ENCODE peak calls at places on chromosomes 1 and 21, in eight cellular contexts. K is NCI-H1436 treated with DMSO at 0.1 percent for 48 hours; E is stimulated activated CD4-positive, alpha-beta T cell treated with anti-CD3 and anti-CD28 coated beads, Interleukin-15, amount 100 ng/mL, for 1 hour; T is Right ventricle myocardium superior; V is non-pigmented ciliary epithelial cell; I is activated T-helper 1 cell treated with anti-CD3 and anti-CD28 coated beads, Interleukin-12 subunit alpha, Interleukin-12 subunit beta, Interleukin-2, Interleukin-4 antibody, amounts not matched to agents 30 ng/mL and 10 ng/mL and 1 ng/mL, durations not matched to agents 14 hours and 24 hours and 36 hours; A is NCI-H187; N is pancreas. S is an unnamed sample.

GRCh38 chr1:202586018-202586821 is 124.0 kb downstream of the SYT2 start:
- DNase-seq in E (no peak), T (peak), V (no peak), N (no peak), K (no peak), I (no peak), A (no peak), S (no peak)

GRCh38 chr21:45074818-45075605 is 632 bp downstream of the ADARB1 start:
- DNase-seq in E (peak), T (peak), A (no peak), I (no peak), V (no peak), N (peak), K (no peak), S (no peak)

GRCh38 chr1:208652300-208653160 is 408.3 kb upstream of the PLXNA2 start:
- DNase-seq in A (peak), T (peak), E (no peak), I (peak), N (peak), V (peak), K (peak), S (peak)

GRCh38 chr1:108561145-108561458 is 1.2 kb downstream of the EEIG2 start:
- DNase-seq in N (no peak), V (no peak), E (no peak), T (no peak), A (no peak), K (peak), I (no peak), S (no peak)

GRCh38 chr1:27528701-27529637 is 39.0 kb upstream of the WASF2 start:
- DNase-seq in T (peak), A (peak), K (no peak), V (no peak), I (no peak), N (no peak), E (no peak), S (peak)

GRCh38 chr1:92476071-92476607 is 10.6 kb downstream of the GFI1 start:
- DNase-seq in N (peak), E (no peak), K (no peak), A (no peak), I (peak), T (no peak), V (no peak), S (no peak)

GRCh38 chr1:239958063-239958462 is 133.6 kb upstream of the FMN2 start:
- DNase-seq in V (no peak), E (no peak), A (no peak), T (no peak), N (no peak), I (no peak), K (no peak), S (no peak)

GRCh38 chr1:10651793-10652192 is 144.7 kb downstream of the CASZ1 start:
- DNase-seq in V (no peak), I (no peak), N (no peak), K (no peak), E (no peak), A (peak), T (no peak), S (no peak)

GRCh38 chr1:24364605-24364974 is 45.4 kb downstream of the GRHL3 start:
- DNase-seq in T (no peak), V (no peak), I (no peak), K (no peak), N (no peak), E (no peak), A (no peak), S (no peak)

GRCh38 chr1:246219508-246220030 is 287.5 kb downstream of the SMYD3 start:
- DNase-seq in T (no peak), V (no peak), E (no peak), N (no peak), I (no peak), K (peak), A (no peak), S (no peak)

GRCh38 chr21:46118871-46119564 is 21.1 kb downstream of the COL6A2 start:
- DNase-seq in T (no peak), I (no peak), E (no peak), V (no peak), N (peak), A (no peak), K (no peak), S (peak)

GRCh38 chr21:37848721-37849490 is 67.4 kb downstream of the KCNJ6 start:
- DNase-seq in A (no peak), E (no peak), N (no peak), I (no peak), T (no peak), V (no peak), K (no peak), S (no peak)

GRCh38 chr1:210647406-210648333 is 319.0 kb downstream of the HHAT start:
- DNase-seq in I (no peak), A (no peak), E (no peak), N (no peak), V (peak), K (no peak), T (no peak), S (no peak)

GRCh38 chr1:107135466-107135865 is 5.4 kb upstream of the NTNG1 start:
- DNase-seq in T (no peak), E (no peak), I (no peak), K (no peak), A (no peak), N (no peak), V (no peak), S (no peak)

S was measured in heart left ventricle.